ENCODE peak calls at places on chromosomes 12 and 14, in four cellular contexts. D is NCI-H2171 treated with DMSO at 0.1 percent for 48 hours, N is lower lobe of right lung, H is GM04504. L is an unnamed sample.

GRCh38 chr12:97748298-97748697 is 285.7 kb downstream of the RMST start:
- DNase-seq in D (no peak), H (no peak), N (no peak), L (no peak)

GRCh38 chr14:30559638-30560071 is 697 bp downstream of the G2E3 start:
- DNase-seq in D (peak), H (no peak), N (no peak), L (peak)

GRCh38 chr12:11652351-11653040 is 3.0 kb downstream of the ETV6 start:
- DNase-seq in D (no peak), H (no peak), N (peak), L (peak)

GRCh38 chr12:108237272-108237671 is 101.8 kb downstream of the CMKLR1 start:
- DNase-seq in N (no peak), D (no peak), H (no peak), L (peak)

GRCh38 chr14:103115845-103116572 is 7.3 kb upstream of the TNFAIP2 start:
- DNase-seq in N (no peak), H (no peak), D (no peak), L (peak)

GRCh38 chr12:22250762-22251161 is 83.7 kb downstream of the ST8SIA1 start:
- DNase-seq in N (no peak), D (no peak), H (no peak), L (no peak)

GRCh38 chr12:52434096-52434733 is at the start of gene KRT75:
- DNase-seq in D (peak), N (no peak), H (no peak), L (peak)

GRCh38 chr14:70642313-70643235 is 858 bp downstream of the TTC9 start:
- DNase-seq in D (peak), N (no peak), H (no peak), L (no peak)

GRCh38 chr14:53742226-53742607 is 214.4 kb downstream of the BMP4 start:
- DNase-seq in H (no peak), N (no peak), D (no peak), L (no peak)

GRCh38 chr12:96719671-96720362 is 187.2 kb upstream of the NEDD1 start:
- DNase-seq in N (no peak), D (no peak), H (no peak), L (peak)

GRCh38 chr12:69161835-69162234 is 77.5 kb upstream of the CPSF6 start:
- DNase-seq in D (peak), N (no peak), H (no peak), L (peak)

GRCh38 chr14:100297320-100298300 is 8.6 kb downstream of the SLC25A29 start:
- DNase-seq in H (peak), N (peak), D (no peak), L (peak)

GRCh38 chr12:31597066-31597465 is 6.1 kb upstream of the DENND5B start:
- DNase-seq in N (no peak), D (no peak), H (no peak), L (no peak)

GRCh38 chr12:48818831-48819590 is 715 bp downstream of the CACNB3 start:
- DNase-seq in N (no peak), H (no peak), D (peak), L (no peak)

GRCh38 chr14:105861985-105862465 is 335.6 kb downstream of the TMEM121 start:
- DNase-seq in D (peak), N (no peak), H (no peak), L (no peak)

GRCh38 chr12:50620975-50621360 is 116.2 kb downstream of the DIP2B start:
- DNase-seq in H (no peak), D (no peak), N (no peak), L (no peak)

GRCh38 chr12:52359511-52360103 is 7.7 kb downstream of the KRT85 start:
- DNase-seq in N (no peak), D (no peak), H (no peak), L (peak)

GRCh38 chr14:94598816-94599655 is 13.2 kb upstream of the SERPINA3 start:
- DNase-seq in N (no peak), H (peak), D (peak), L (peak)

GRCh38 chr12:18578191-18578590 is 159.6 kb downstream of the PLCZ1 start:
- DNase-seq in N (no peak), H (peak), D (no peak), L (peak)

GRCh38 chr12:84636801-84637285 is 275.8 kb downstream of the SLC6A15 start:
- DNase-seq in H (no peak), D (no peak), N (no peak), L (peak)

GRCh38 chr14:81033841-81034240 is 78.4 kb downstream of the TSHR start:
- DNase-seq in H (no peak), N (no peak), D (no peak), L (no peak)

GRCh38 chr14:70873627-70874026 is 33.6 kb upstream of the PCNX1 start:
- DNase-seq in H (no peak), D (peak), N (no peak), L (no peak)

GRCh38 chr14:54450535-54450934 is 9.4 kb upstream of the CNIH1 start:
- DNase-seq in H (peak), D (no peak), N (peak), L (peak)

GRCh38 chr12:120041386-120042231 is 52.6 kb downstream of the BICDL1 start:
- DNase-seq in N (no peak), D (no peak), H (no peak), L (no peak)

GRCh38 chr14:50452979-50453705 is 56.5 kb upstream of the CDKL1 start:
- DNase-seq in D (peak), H (peak), N (no peak), L (peak)

GRCh38 chr14:50469982-50470381 is 62.4 kb downstream of the MAP4K5 start:
- DNase-seq in H (no peak), D (no peak), N (no peak), L (no peak)

GRCh38 chr12:108133482-108133881 is 4.4 kb downstream of the WSCD2 start:
- DNase-seq in N (no peak), H (no peak), D (peak), L (no peak)

GRCh38 chr14:32913725-32914124 is 25.0 kb upstream of the NPAS3 start:
- DNase-seq in N (no peak), D (no peak), H (no peak), L (peak)

L was measured in fibroblast of mammary gland.